ENCODE peak calls at places on chromosomes 12 and 14, in eight cellular contexts. G, Q, W, S, O, R, X and L are unnamed samples.

GRCh38 chr14:89012272-89013097 is 188.0 kb downstream of the TTC8 start:
- DNase-seq in W (no peak), O (no peak), X (no peak), R (no peak), G (no peak), Q (no peak), S (no peak), L (no peak)

GRCh38 chr14:65193891-65194290 is 91.6 kb upstream of the MAX start:
- DNase-seq in X (no peak), W (no peak), O (no peak), R (no peak), G (no peak), S (no peak), Q (no peak), L (no peak)

GRCh38 chr14:51607677-51608076 is 44.0 kb upstream of the FRMD6 start:
- DNase-seq in Q (no peak), G (no peak), S (no peak), O (no peak), X (no peak), R (no peak), W (no peak), L (no peak)

GRCh38 chr12:3483089-3483488 is 7.9 kb upstream of the PRMT8 start:
- DNase-seq in Q (no peak), W (no peak), X (no peak), R (no peak), S (no peak), O (no peak), G (no peak), L (no peak)

GRCh38 chr12:79935624-79936040 is 735 bp upstream of the PPP1R12A start:
- DNase-seq in G (no peak), Q (no peak), W (no peak), X (no peak), S (no peak), R (no peak), O (no peak), L (no peak)

GRCh38 chr12:114274131-114274530 is 131.8 kb downstream of the TBX5 start:
- DNase-seq in X (no peak), W (no peak), R (no peak), Q (no peak), G (no peak), O (no peak), S (no peak), L (no peak)

GRCh38 chr14:96568646-96569045 is 66.5 kb downstream of the PAPOLA start:
- DNase-seq in X (no peak), S (no peak), G (no peak), Q (no peak), R (no peak), O (no peak), W (no peak), L (no peak)

GRCh38 chr12:49019435-49020317 is 1.1 kb upstream of the PRKAG1 start:
- DNase-seq in W (no peak), R (no peak), X (no peak), S (no peak), G (no peak), Q (no peak), O (no peak), L (peak; percentile 59)

GRCh38 chr12:31002361-31002725 is 71.3 kb upstream of the DDX11 start:
- DNase-seq in G (no peak), Q (no peak), R (no peak), W (no peak), X (no peak), S (no peak), O (peak; percentile 7), L (no peak)

GRCh38 chr12:132244724-132245295 is 84.6 kb downstream of the GALNT9 start:
- DNase-seq in S (no peak), O (no peak), Q (no peak), W (no peak), R (no peak), X (no peak), G (no peak), L (no peak)

GRCh38 chr14:88468396-88468795 is 82.9 kb downstream of the SPATA7 start:
- DNase-seq in X (no peak), Q (no peak), S (no peak), G (no peak), O (no peak), W (no peak), R (no peak), L (no peak)

GRCh38 chr12:64616221-64616620 is 5.9 kb downstream of the RASSF3 start:
- DNase-seq in G (no peak), Q (no peak), O (no peak), W (no peak), X (no peak), R (no peak), S (no peak), L (no peak)

GRCh38 chr12:103966736-103967135 is 1.1 kb downstream of the TDG start:
- DNase-seq in O (no peak), W (no peak), Q (no peak), R (no peak), X (no peak), G (no peak), S (no peak), L (no peak)

GRCh38 chr12:3718100-3718499 is 34.8 kb downstream of the CRACR2A start:
- DNase-seq in S (no peak), O (no peak), R (no peak), Q (no peak), X (peak; percentile 86), G (peak; percentile 39), W (no peak), L (no peak)

GRCh38 chr12:13210022-13210539 is 13.6 kb downstream of the EMP1 start:
- DNase-seq in S (no peak), W (no peak), X (no peak), R (no peak), G (no peak), Q (no peak), O (no peak), L (no peak)
- H3K4me1 ChIP-seq in S (no peaks in the 10 kb centered on the region), W (peaks cover 45% of the 10 kb centered on the region), X (peaks cover 39% of the 10 kb centered on the region), R (peaks cover 52% of the 10 kb centered on the region), G (peaks cover 14% of the 10 kb centered on the region), Q (peaks cover 38% of the 10 kb centered on the region), O (peaks cover 5% of the 10 kb centered on the region), L (peaks cover 46% of the 10 kb centered on the region)

GRCh38 chr14:91367173-91368171 is 50.1 kb downstream of the CCDC88C start:
- DNase-seq in R (no peak), G (peak; percentile 85), W (no peak), S (no peak), X (no peak), O (peak; percentile 32), Q (no peak), L (no peak)

GRCh38 chr14:91363776-91364523 is 53.7 kb downstream of the CCDC88C start:
- DNase-seq in S (no peak), X (no peak), Q (no peak), R (no peak), W (no peak), G (no peak), O (no peak), L (peak; percentile 50)

GRCh38 chr14:91366749-91367148 is 50.9 kb downstream of the CCDC88C start:
- DNase-seq in R (no peak), W (no peak), S (no peak), Q (no peak), O (no peak), G (no peak), X (no peak), L (no peak)

GRCh38 chr14:91365552-91365951 is 52.1 kb downstream of the CCDC88C start:
- DNase-seq in O (no peak), S (no peak), Q (no peak), R (no peak), W (no peak), G (no peak), X (no peak), L (no peak)

GRCh38 chr14:91364524-91365270 is 52.9 kb downstream of the CCDC88C start:
- DNase-seq in Q (no peak), R (no peak), W (no peak), X (no peak), S (no peak), G (no peak), O (no peak), L (no peak)
- TF ChIP-seq POLR2A in Q (no peak), R (no peak), W (no peak), X (no peak), S (no peak), G (no peak), O (no peak), L (no peak)

GRCh38 chr14:103543721-103544626 is 15.0 kb downstream of the TRMT61A start:
- DNase-seq in X (no peak), S (peak; percentile 82), O (no peak), G (no peak), Q (peak; percentile 66), W (no peak), R (no peak), L (no peak)
- H3K9me3 ChIP-seq in X (no peaks in the 10 kb centered on the region), S (no peaks in the 10 kb centered on the region), O (no peaks in the 10 kb centered on the region), G (no peaks in the 10 kb centered on the region), Q (no peaks in the 10 kb centered on the region), W (no peaks in the 10 kb centered on the region), R (no peaks in the 10 kb centered on the region), L (no peaks in the 10 kb centered on the region)

DNA sequence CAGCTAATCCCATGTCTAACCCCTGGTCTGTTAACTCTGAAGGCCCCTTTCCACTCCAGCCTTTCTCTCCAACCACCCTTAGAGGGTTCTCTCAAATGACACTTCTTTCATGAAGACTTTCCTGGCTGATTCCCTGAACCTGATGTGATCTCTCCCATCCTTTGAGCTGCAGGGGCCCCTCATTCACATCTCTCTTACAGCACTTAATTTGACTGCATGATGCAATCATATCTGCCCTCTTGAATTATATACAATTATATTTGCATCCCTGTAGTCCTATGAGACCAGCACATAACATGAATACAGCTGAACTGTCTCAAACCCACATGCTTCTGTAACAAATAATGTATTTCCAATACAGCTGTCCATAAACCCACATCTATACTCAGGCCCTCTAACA is 56.4 kb downstream of the PPP2R5E start:
- DNase-seq in R (no peak), S (no peak), G (no peak), O (no peak), Q (no peak), W (no peak), X (no peak), L (no peak)
- H3K4me1 ChIP-seq in R (peaks cover 13% of the 10 kb centered on the region), S (no peaks in the 10 kb centered on the region), G (peaks cover 3% of the 10 kb centered on the region), O (peaks cover 16% of the 10 kb centered on the region), Q (no peaks in the 10 kb centered on the region), W (no peaks in the 10 kb centered on the region), X (no peaks in the 10 kb centered on the region), L (no peaks in the 10 kb centered on the region)

GRCh38 chr12:6778571-6779550 is 6.5 kb downstream of the LAG3 start:
- DNase-seq in G (peak; percentile 96), O (peak; percentile 97), R (peak; percentile 81), Q (peak; percentile 96), S (peak; percentile 96), X (peak; percentile 98), W (peak; percentile 91), L (peak; percentile 95)
- TF ChIP-seq POLR2A in G (no peak), O (peak; percentile 21), R (no peak), Q (peak; percentile 27), S (peak; percentile 37), X (no peak), W (no peak), L (peak; percentile 59)

GRCh38 chr12:130508847-130509246 is 171.2 kb downstream of the PIWIL1 start:
- DNase-seq in W (no peak), S (no peak), G (no peak), R (no peak), Q (no peak), O (no peak), X (no peak), L (no peak)
- H3K9me3 ChIP-seq in W (peaks cover 6% of the 10 kb centered on the region), S (no peaks in the 10 kb centered on the region), G (no peaks in the 10 kb centered on the region), R (no peaks in the 10 kb centered on the region), Q (no peaks in the 10 kb centered on the region), O (no peaks in the 10 kb centered on the region), X (no peaks in the 10 kb centered on the region), L (no peaks in the 10 kb centered on the region)